ENCODE peak calls at places on chromosomes 4 and X, in ten cellular contexts. V is fibroblast of lung, P is fibroblast of villous mesenchyme, D is lower lobe of right lung, C is GM06990, Q is cardiac fibroblast, K is B cell, G is AG10803, L is GM12865, Z is left ventricle myocardium inferior. M is an unnamed sample.

GRCh38 chrX:106730385-106730784 is 3.9 kb downstream of the RNF128 start:
- DNase-seq in K (no peak), D (no peak), C (no peak), Z (no peak), G (no peak), L (no peak), V (no peak), Q (no peak), P (no peak), M (no peak)

GRCh38 chrX:70096052-70096451 is 33.8 kb downstream of the OTUD6A start:
- DNase-seq in K (no peak), D (no peak), P (peak), V (no peak), C (no peak), G (peak), L (no peak), Z (no peak), Q (peak), M (no peak)

GRCh38 chrX:71154641-71155040 is 10.0 kb downstream of the NLGN3 start:
- DNase-seq in Q (no peak), P (no peak), Z (no peak), C (no peak), V (no peak), D (no peak), L (no peak), G (no peak), K (no peak), M (no peak)

GRCh38 chrX:46710425-46710824 is 48.5 kb downstream of the SLC9A7 start:
- DNase-seq in G (peak), L (peak), P (no peak), Z (no peak), C (no peak), D (no peak), V (peak), Q (peak), K (no peak), M (no peak)

GRCh38 chr4:1225272-1226166 is 23.4 kb downstream of the CTBP1 start:
- DNase-seq in Z (no peak), K (no peak), G (no peak), V (no peak), D (no peak), P (no peak), Q (no peak), L (no peak), C (no peak), M (no peak)

GRCh38 chr4:187604984-187605383 is 390.6 kb upstream of the ZFP42 start:
- DNase-seq in C (no peak), G (no peak), Z (no peak), Q (no peak), P (no peak), V (no peak), D (no peak), L (no peak), K (no peak), M (no peak)

GRCh38 chr4:77493120-77493767 is 112.4 kb upstream of the CXCL13 start:
- DNase-seq in Q (no peak), P (no peak), Z (no peak), L (peak), G (no peak), C (peak), K (no peak), D (no peak), V (no peak), M (no peak)

GRCh38 chrX:118627084-118627758 is 100.2 kb upstream of the IL13RA1 start:
- DNase-seq in Z (no peak), C (no peak), L (peak), G (no peak), K (no peak), Q (peak), D (no peak), P (no peak), V (peak), M (no peak)

GRCh38 chrX:638482-639131 is 8.0 kb downstream of the SHOX start:
- DNase-seq in D (no peak), Z (no peak), V (no peak), C (no peak), K (no peak), G (no peak), Q (no peak), L (no peak), P (no peak), M (no peak)

GRCh38 chrX:65587616-65588526 is 53.3 kb upstream of the LAS1L start:
- DNase-seq in P (peak), Q (peak), G (peak), C (no peak), K (no peak), Z (peak), L (no peak), V (peak), D (peak), M (peak)

GRCh38 chrX:109890910-109891502 is 111.9 kb upstream of the TMEM164 start:
- DNase-seq in Z (peak), L (peak), C (peak), Q (peak), P (peak), K (peak), D (peak), G (peak), V (peak), M (no peak)

GRCh38 chrX:97539970-97540519 is 656.3 kb downstream of the RPA4 start:
- DNase-seq in C (no peak), Z (no peak), K (no peak), G (peak), P (no peak), L (no peak), D (no peak), V (no peak), Q (peak), M (no peak)

GRCh38 chr4:158850800-158851644 is 82.2 kb downstream of the FNIP2 start:
- DNase-seq in L (peak), G (peak), Q (peak), V (no peak), C (no peak), K (no peak), D (no peak), Z (no peak), P (peak), M (no peak)

GRCh38 chrX:109890300-109890699 is 112.6 kb upstream of the TMEM164 start:
- DNase-seq in V (no peak), K (no peak), Q (no peak), P (no peak), L (no peak), G (no peak), Z (no peak), C (no peak), D (no peak), M (no peak)

GRCh38 chr4:83217721-83218522 is 66.7 kb downstream of the COQ2 start:
- DNase-seq in K (peak), G (no peak), V (no peak), D (no peak), Q (no peak), L (peak), P (no peak), Z (no peak), C (peak), M (no peak)

GRCh38 chrX:17669458-17669857 is 67.8 kb upstream of the SCML1 start:
- DNase-seq in C (no peak), K (no peak), L (no peak), Q (no peak), V (no peak), Z (no peak), D (no peak), G (no peak), P (no peak), M (no peak)

GRCh38 chr4:40301592-40301991 is 33.5 kb upstream of the CHRNA9 start:
- DNase-seq in K (peak), V (no peak), L (peak), P (no peak), C (peak), Q (no peak), G (no peak), D (no peak), Z (no peak), M (no peak)

GRCh38 chr4:164467493-164467892 is 286.4 kb upstream of the SMIM31 start:
- DNase-seq in K (no peak), C (no peak), V (no peak), Z (no peak), D (no peak), P (no peak), L (no peak), Q (no peak), G (no peak), M (no peak)

GRCh38 chrX:113305496-113305895 is 464.9 kb upstream of the AMOT start:
- DNase-seq in L (no peak), C (no peak), Z (no peak), K (no peak), D (no peak), P (peak), Q (peak), V (peak), G (peak), M (peak)

GRCh38 chrX:132532097-132532496 is 43.3 kb upstream of the MBNL3 start:
- DNase-seq in D (no peak), C (no peak), P (no peak), V (no peak), Q (no peak), G (no peak), K (no peak), Z (no peak), L (peak), M (no peak)

GRCh38 chr4:15883611-15884243 is 54.8 kb downstream of the FGFBP1 start:
- DNase-seq in D (no peak), G (no peak), V (no peak), K (no peak), Q (no peak), P (no peak), L (no peak), Z (no peak), C (no peak), M (no peak)

GRCh38 chr4:103207673-103208072 is 9.5 kb upstream of the CENPE start:
- DNase-seq in V (no peak), Q (no peak), Z (no peak), K (no peak), L (no peak), G (no peak), P (no peak), C (no peak), D (no peak), M (no peak)
- TF ChIP-seq CTCF in V (no peak), Q (no peak), Z (no peak), K (no peak), L (no peak), G (no peak), P (no peak), C (peak), D (no peak), M (no peak)

GRCh38 chr4:4720671-4721070 is 138.8 kb upstream of the MSX1 start:
- DNase-seq in Q (no peak), K (no peak), V (no peak), P (no peak), G (no peak), Z (no peak), D (no peak), C (no peak), L (no peak), M (no peak)

GRCh38 chr4:4721636-4722035 is 137.8 kb upstream of the MSX1 start:
- DNase-seq in C (no peak), G (no peak), P (no peak), Q (no peak), K (no peak), D (no peak), Z (no peak), L (no peak), V (no peak), M (no peak)

GRCh38 chr4:4730214-4730613 is 129.3 kb upstream of the MSX1 start:
- DNase-seq in D (no peak), L (no peak), Z (no peak), P (no peak), C (no peak), V (peak), Q (no peak), G (peak), K (no peak), M (no peak)

GRCh38 chr4:4727536-4727935 is 131.9 kb upstream of the MSX1 start:
- DNase-seq in L (no peak), G (peak), K (no peak), P (no peak), V (peak), C (no peak), D (no peak), Q (no peak), Z (no peak), M (no peak)

GRCh38 chr4:4726051-4726450 is 133.4 kb upstream of the MSX1 start:
- DNase-seq in D (no peak), P (no peak), G (no peak), L (peak), Q (peak), Z (no peak), K (no peak), C (no peak), V (no peak), M (no peak)
- TF ChIP-seq CTCF in D (no peak), P (peak), G (peak), L (peak), Q (peak), Z (no peak), K (no peak), C (peak), V (no peak), M (peak)

DNA sequence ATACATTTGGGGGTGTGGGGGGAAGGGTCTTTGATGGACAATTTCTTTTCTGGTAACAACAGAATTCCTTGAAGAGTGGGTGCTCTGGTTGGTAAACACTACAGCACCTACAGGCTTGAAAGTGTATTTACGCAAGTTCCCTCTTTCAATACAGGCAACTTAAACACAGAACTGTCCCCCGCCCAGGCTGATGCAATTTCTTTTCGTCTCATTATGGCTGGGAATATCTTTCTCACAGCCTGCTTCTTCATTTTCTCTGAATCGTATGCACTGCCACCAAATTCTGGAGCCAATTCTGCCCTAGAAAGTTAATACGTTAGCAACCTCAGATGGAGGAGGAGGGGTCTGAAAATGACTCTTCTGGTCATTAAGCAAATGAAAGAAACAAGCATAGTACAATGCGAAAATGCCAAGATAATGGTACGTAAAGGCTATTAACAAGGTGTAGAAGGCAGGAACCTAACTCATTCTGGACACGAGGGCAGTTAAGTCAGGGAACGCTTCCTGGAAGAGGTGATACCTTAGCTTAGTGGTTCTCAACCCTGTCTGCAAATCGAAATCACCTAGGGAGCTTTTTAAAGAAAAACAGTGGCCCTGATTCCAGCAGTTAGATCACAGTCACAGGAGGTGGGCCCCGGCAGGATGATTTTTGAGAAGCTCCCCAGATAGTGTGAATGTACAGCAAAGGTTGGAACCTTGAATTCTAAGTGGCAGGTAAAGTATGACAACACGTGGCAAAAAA is 1.0 kb downstream of the AGA start:
- DNase-seq in Z (no peak), G (peak), V (peak), C (peak), D (peak), L (peak), Q (peak), P (peak), K (peak), M (no peak)
- TF ChIP-seq CTCF in Z (no peak), G (peak), V (no peak), C (peak), D (peak), L (no peak), Q (no peak), P (no peak), K (peak), M (no peak)

DNA sequence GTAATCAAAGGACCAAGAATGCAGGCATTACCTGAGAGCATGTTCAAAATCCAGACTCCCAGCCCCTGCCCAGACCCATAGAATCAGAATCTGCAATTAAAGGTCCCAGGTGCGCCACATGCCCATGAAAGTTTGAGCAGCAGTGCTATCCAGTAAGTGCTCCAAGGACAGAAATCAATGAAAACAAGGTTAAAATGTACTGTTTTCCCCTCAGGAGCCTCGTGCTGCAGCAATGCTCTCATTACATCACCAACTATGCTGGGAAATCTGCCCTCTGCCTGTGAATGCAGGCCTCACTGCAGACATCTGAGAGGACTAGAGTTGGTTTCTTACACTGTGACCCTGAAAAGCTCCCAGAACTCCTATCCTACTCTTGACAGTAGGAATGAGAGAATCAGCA is 21.1 kb downstream of the ANXA5 start:
- DNase-seq in K (no peak), Q (peak), L (no peak), P (peak), C (no peak), Z (no peak), V (peak), G (peak), D (no peak), M (no peak)
- TF ChIP-seq CTCF in K (no peak), Q (peak), L (no peak), P (peak), C (no peak), Z (peak), V (peak), G (peak), D (no peak), M (peak)

GRCh38 chrX:50978920-50979660 is 68.6 kb downstream of the BMP15 start:
- DNase-seq in C (no peak), Q (peak), Z (peak), L (no peak), P (no peak), G (peak), D (no peak), K (no peak), V (peak), M (no peak)
- TF ChIP-seq CTCF in C (no peak), Q (peak), Z (peak), L (no peak), P (no peak), G (no peak), D (no peak), K (no peak), V (no peak), M (no peak)

DNA sequence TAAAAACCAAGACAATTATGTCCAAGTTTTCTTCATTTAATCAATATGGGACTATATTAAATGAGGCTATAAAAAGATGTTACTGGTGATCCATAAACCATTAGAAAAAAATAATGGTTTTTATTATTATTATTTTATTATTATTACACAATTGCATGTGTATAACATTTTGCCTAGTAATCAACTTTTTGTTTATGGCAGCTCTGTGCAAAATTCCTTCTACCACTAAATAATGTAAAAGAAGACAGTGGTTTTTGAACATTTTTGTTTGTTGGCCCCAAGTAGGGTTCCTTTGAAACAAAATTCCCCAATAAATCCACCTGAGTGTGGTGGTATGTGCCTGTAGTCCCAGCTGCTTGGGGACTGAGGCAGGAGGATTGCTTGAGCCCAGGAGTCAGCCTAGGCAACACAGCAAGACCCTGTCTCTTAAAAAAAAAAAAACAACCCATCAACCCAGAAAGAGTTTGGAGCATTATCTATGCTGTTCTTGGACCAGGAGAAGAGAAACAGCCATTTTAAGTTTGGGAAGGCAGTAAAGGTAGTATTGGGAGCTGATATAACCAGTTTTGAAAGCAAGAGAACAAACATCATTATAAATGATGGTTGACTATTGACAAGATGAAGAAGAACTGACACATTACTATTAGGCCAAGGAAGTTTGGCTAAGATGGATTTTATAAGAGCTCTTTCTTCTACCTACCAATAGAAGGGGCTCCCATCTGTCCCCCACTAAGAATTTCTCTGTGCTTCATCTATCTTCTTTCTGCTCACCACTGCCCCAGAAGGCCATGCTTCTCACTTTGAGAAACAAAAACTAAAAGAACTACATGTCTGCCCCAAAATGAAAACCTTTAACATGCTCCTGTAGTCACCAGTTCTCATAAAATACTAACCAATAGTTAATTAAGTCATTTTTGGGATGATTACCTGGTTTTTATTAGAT is 2.2 kb downstream of the TMEM156 start:
- DNase-seq in G (no peak), L (peak), Q (no peak), V (no peak), Z (no peak), D (no peak), P (no peak), C (no peak), K (peak), M (no peak)
- TF ChIP-seq CTCF in G (no peak), L (peak), Q (no peak), V (no peak), Z (no peak), D (no peak), P (no peak), C (peak), K (no peak), M (no peak)

DNA sequence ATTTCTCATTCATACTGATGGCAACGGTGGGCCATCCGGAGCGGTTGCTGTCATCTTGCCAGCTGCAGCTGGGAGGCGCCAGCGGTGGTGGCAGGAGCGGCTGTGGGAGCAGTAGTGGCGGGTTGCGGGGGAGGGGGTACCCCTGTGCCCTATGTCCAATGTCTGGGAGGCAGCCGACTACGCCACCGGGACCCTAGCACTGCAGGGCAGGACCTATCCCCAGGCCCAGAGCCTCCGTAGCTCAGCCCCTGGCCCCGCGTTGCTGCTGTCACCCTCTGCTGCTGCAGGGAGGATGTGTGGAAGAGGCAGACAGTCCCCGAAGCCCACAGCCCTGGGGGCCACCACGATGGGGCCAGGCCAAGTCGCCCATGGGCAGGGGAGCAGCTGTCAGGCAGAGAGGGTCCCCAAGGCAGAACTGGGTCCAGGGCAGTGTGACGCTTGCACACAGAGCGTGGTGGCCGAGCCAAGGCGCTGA is 10.0 kb upstream of the SPP1 start:
- DNase-seq in Q (no peak), Z (no peak), L (no peak), D (no peak), C (no peak), K (no peak), P (no peak), G (no peak), V (no peak), M (no peak)
- TF ChIP-seq CTCF in Q (no peak), Z (no peak), L (no peak), D (no peak), C (no peak), K (no peak), P (no peak), G (no peak), V (no peak), M (no peak)

GRCh38 chr4:167359711-167360110 is 125.4 kb upstream of the SPOCK3 start:
- DNase-seq in V (no peak), P (no peak), L (peak), C (no peak), G (no peak), D (no peak), Z (no peak), K (no peak), Q (no peak), M (no peak)
- TF ChIP-seq CTCF in V (no peak), P (no peak), L (no peak), C (no peak), G (no peak), D (no peak), Z (no peak), K (no peak), Q (no peak), M (no peak)

DNA sequence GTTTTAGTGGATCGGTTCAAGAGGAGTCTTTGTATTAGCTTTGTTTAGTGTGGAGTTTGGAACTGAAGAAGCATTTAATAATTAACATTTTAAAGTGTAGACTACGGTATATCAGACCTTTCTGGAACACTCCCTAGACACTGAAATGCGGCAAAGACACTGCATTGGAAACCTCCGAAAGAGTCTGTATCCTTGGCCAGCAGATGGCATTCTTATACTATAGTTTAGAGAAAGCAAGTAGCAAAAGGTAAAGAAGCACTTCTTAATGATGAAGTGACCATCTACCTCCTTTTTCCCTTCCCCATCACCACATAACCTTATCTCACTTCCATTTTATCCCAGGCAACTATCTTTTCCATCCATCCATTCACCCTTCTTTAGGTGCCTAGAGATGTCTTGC is 7.6 kb downstream of the FABP2 start:
- DNase-seq in C (no peak), V (peak), D (no peak), L (peak), Q (peak), Z (no peak), P (peak), G (peak), K (no peak), M (peak)
- TF ChIP-seq CTCF in C (peak), V (peak), D (peak), L (peak), Q (peak), Z (peak), P (peak), G (peak), K (peak), M (peak)

M was measured in AG09319.